ENCODE peak calls at places on chromosomes 1 and 21, in nine cellular contexts. A, N, J, M, T, B, R, E and L are unnamed samples.
A peak's percentile ranks its signal among the peaks of the same experiment; 100 is the strongest.

GRCh38 chr1:36088577-36089392 is at the start of gene ADPRS:
- DNase-seq in A (peak; percentile 83), N (peak; percentile 84), J (peak; percentile 87), M (peak; percentile 95), T (peak; percentile 74), B (peak; percentile 85), R (peak; percentile 97), E (peak; percentile 87), L (peak; percentile 84)

GRCh38 chr1:236502972-236503639 is 20.7 kb upstream of the LGALS8 start:
- DNase-seq in A (peak; percentile 24), N (no peak), J (peak; percentile 91), M (peak; percentile 79), T (peak; percentile 99), B (no peak), R (peak; percentile 14), E (no peak), L (peak; percentile 51)

GRCh38 chr1:159935719-159936283 is 9.6 kb downstream of the IGSF9 start:
- DNase-seq in A (no peak), N (no peak), J (no peak), M (no peak), T (no peak), B (no peak), R (no peak), E (no peak), L (no peak)

GRCh38 chr1:197850042-197850441 is 52.4 kb upstream of the C1orf53 start:
- DNase-seq in A (no peak), N (no peak), J (no peak), M (no peak), T (no peak), B (no peak), R (no peak), E (no peak), L (no peak)

GRCh38 chr1:233327938-233328660 is 575 bp downstream of the MAP3K21 start:
- DNase-seq in A (no peak), N (no peak), J (peak; percentile 6), M (peak; percentile 63), T (no peak), B (peak; percentile 14), R (peak; percentile 69), E (peak; percentile 24), L (no peak)

GRCh38 chr1:40862008-40862863 is at the start of gene CITED4:
- DNase-seq in A (peak; percentile 80), N (peak; percentile 91), J (peak; percentile 77), M (peak; percentile 97), T (peak; percentile 87), B (peak; percentile 97), R (peak; percentile 98), E (peak; percentile 93), L (peak; percentile 95)

GRCh38 chr1:67735806-67736627 is 51.0 kb downstream of the GADD45A start:
- DNase-seq in A (peak; percentile 42), N (no peak), J (peak; percentile 96), M (peak; percentile 62), T (peak; percentile 71), B (peak; percentile 1), R (peak; percentile 40), E (peak; percentile 5), L (peak; percentile 82)

GRCh38 chr21:38660333-38661295 is 145.1 kb upstream of the ETS2 start:
- DNase-seq in A (no peak), N (no peak), J (no peak), M (peak; percentile 45), T (no peak), B (no peak), R (peak; percentile 33), E (peak; percentile 9), L (no peak)

GRCh38 chr21:10641107-10641506 is 119.7 kb downstream of the TPTE start:
- DNase-seq in A (no peak), N (no peak), J (no peak), M (no peak), T (no peak), B (no peak), R (no peak), E (no peak), L (no peak)